ENCODE peak calls at places on chromosomes 2 and 18, in ten cellular contexts. O is mammary epithelial cell; H is choroid plexus epithelial cell; B is prostate gland; V is activated naive CD4-positive, alpha-beta T cell treated with Interleukin-2 at 50 U/mL for 16 hours; E is C1 segment of cervical spinal cord; J is stimulated activated naive CD4-positive, alpha-beta T cell; X is SW 1271; Y is stimulated activated CD8-positive, alpha-beta memory T cell treated with anti-CD3 and anti-CD28 coated beads, Interleukin-7, amount 100 ng/mL, for 1 hour; R is RWPE1. I is an unnamed sample.

GRCh38 chr2:860259-860855 is 90.3 kb upstream of the SNTG2 start:
- DNase-seq in O (no peak), H (no peak), B (no peak), V (no peak), E (no peak), J (no peak), X (no peak), Y (no peak), R (no peak), I (no peak)

GRCh38 chr2:158543957-158544356 is 87.2 kb downstream of the PKP4 start:
- DNase-seq in O (no peak), H (no peak), B (no peak), V (no peak), E (no peak), J (no peak), X (no peak), Y (no peak), R (no peak), I (no peak)

GRCh38 chr2:41378420-41378819 is 669.4 kb upstream of the PKDCC start:
- DNase-seq in O (no peak), H (no peak), B (no peak), V (no peak), E (no peak), J (no peak), X (no peak), Y (no peak), R (no peak), I (no peak)

GRCh38 chr2:163771596-163771995 is 35.8 kb upstream of the FIGN start:
- DNase-seq in O (peak), H (no peak), B (no peak), V (no peak), E (no peak), J (no peak), X (peak), Y (no peak), R (peak), I (no peak)

GRCh38 chr2:179265082-179265575 is 497 bp upstream of the SESTD1 start:
- DNase-seq in O (peak), H (peak), B (no peak), V (no peak), E (no peak), J (no peak), X (no peak), Y (no peak), R (no peak), I (no peak)

GRCh38 chr2:26820932-26821331 is 27.0 kb upstream of the DPYSL5 start:
- DNase-seq in O (no peak), H (no peak), B (no peak), V (no peak), E (no peak), J (no peak), X (no peak), Y (no peak), R (no peak), I (no peak)

GRCh38 chr18:40607741-40608140 is 1347.3 kb upstream of the PIK3C3 start:
- DNase-seq in O (no peak), H (no peak), B (no peak), V (no peak), E (no peak), J (no peak), X (no peak), Y (no peak), R (no peak), I (no peak)

GRCh38 chr2:97678217-97678762 is 8.8 kb downstream of the C2orf92 start:
- DNase-seq in O (no peak), H (no peak), B (no peak), V (no peak), E (no peak), J (no peak), X (no peak), Y (no peak), R (no peak), I (no peak)

GRCh38 chr2:37639631-37640030 is 31.8 kb downstream of the CDC42EP3 start:
- DNase-seq in O (no peak), H (no peak), B (no peak), V (no peak), E (no peak), J (no peak), X (no peak), Y (no peak), R (no peak), I (no peak)

GRCh38 chr2:211898697-211899096 is 639.9 kb downstream of the ERBB4 start:
- DNase-seq in O (no peak), H (no peak), B (no peak), V (no peak), E (no peak), J (no peak), X (no peak), Y (no peak), R (no peak), I (no peak)

GRCh38 chr18:75455249-75456183 is 28.0 kb upstream of the SMIM21 start:
- DNase-seq in O (no peak), H (peak), B (no peak), V (no peak), E (no peak), J (no peak), X (no peak), Y (no peak), R (no peak), I (no peak)

GRCh38 chr2:231960810-231961348 is 634 bp upstream of the DIS3L2 start:
- DNase-seq in O (no peak), H (no peak), B (no peak), V (no peak), E (no peak), J (no peak), X (no peak), Y (no peak), R (no peak), I (no peak)

GRCh38 chr2:12173271-12173942 is 427.0 kb downstream of the LPIN1 start:
- DNase-seq in O (no peak), H (peak), B (no peak), V (no peak), E (no peak), J (no peak), X (no peak), Y (no peak), R (no peak), I (no peak)

GRCh38 chr2:207421661-207422060 is 108.1 kb upstream of the CREB1 start:
- DNase-seq in O (no peak), H (no peak), B (no peak), V (no peak), E (no peak), J (no peak), X (no peak), Y (no peak), R (no peak), I (no peak)

GRCh38 chr18:7417742-7418141 is 149.4 kb upstream of the PTPRM start:
- DNase-seq in O (peak), H (peak), B (no peak), V (no peak), E (no peak), J (no peak), X (no peak), Y (no peak), R (peak), I (no peak)

GRCh38 chr2:136927156-136927555 is 161.8 kb downstream of the THSD7B start:
- DNase-seq in O (no peak), H (no peak), B (no peak), V (no peak), E (no peak), J (no peak), X (no peak), Y (no peak), R (no peak), I (no peak)

GRCh38 chr18:9706081-9706935 is 1.8 kb upstream of the RAB31 start:
- DNase-seq in O (no peak), H (no peak), B (no peak), V (no peak), E (no peak), J (no peak), X (no peak), Y (no peak), R (no peak), I (no peak)

GRCh38 chr2:142150453-142150852 is 19.6 kb upstream of the LRP1B start:
- DNase-seq in O (no peak), H (no peak), B (no peak), V (no peak), E (no peak), J (no peak), X (no peak), Y (no peak), R (no peak), I (no peak)

GRCh38 chr2:168915433-168916328 is 14.6 kb downstream of the G6PC2 start:
- DNase-seq in O (no peak), H (no peak), B (no peak), V (no peak), E (no peak), J (no peak), X (no peak), Y (no peak), R (no peak), I (no peak)

GRCh38 chr2:240129731-240130392 is 6.2 kb downstream of the COPS9 start:
- DNase-seq in O (no peak), H (no peak), B (no peak), V (peak), E (no peak), J (no peak), X (no peak), Y (no peak), R (no peak), I (peak)

GRCh38 chr2:154963509-154963908 is 265.0 kb downstream of the KCNJ3 start:
- DNase-seq in O (no peak), H (no peak), B (no peak), V (no peak), E (no peak), J (no peak), X (no peak), Y (no peak), R (no peak), I (no peak)